ENCODE peak calls at places on chromosomes 6 and 20, in ten cellular contexts. One of them, this sample, is unnamed.

GRCh38 chr20:24160563-24161355 is 172.2 kb upstream of the GGTLC1 start:
- DNase-seq in epithelial cell of proximal tubule: no peak
- DNase-seq in IMR-90: peak; percentile 63
- DNase-seq in AG09319: peak; percentile 38
- DNase-seq in CD8-positive, alpha-beta T cell: no peak
- DNase-seq in endothelial cell: peak; percentile 67
- DNase-seq in ovary: peak; percentile 58
- DNase-seq in GM12865: peak; percentile 28
- DNase-seq in transverse colon: peak; percentile 13
- DNase-seq in B cell: no peak
- DNase-seq in this sample: no peak

GRCh38 chr6:10837009-10837691 is 1.2 kb downstream of the MAK start:
- DNase-seq in epithelial cell of proximal tubule: no peak
- DNase-seq in IMR-90: no peak
- DNase-seq in AG09319: no peak
- DNase-seq in CD8-positive, alpha-beta T cell: no peak
- DNase-seq in endothelial cell: peak; percentile 46
- DNase-seq in ovary: peak; percentile 37
- DNase-seq in GM12865: no peak
- DNase-seq in transverse colon: peak; percentile 16
- DNase-seq in B cell: no peak
- DNase-seq in this sample: no peak

GRCh38 chr6:30683137-30683979 is 3.1 kb downstream of the PPP1R18 start:
- DNase-seq in epithelial cell of proximal tubule: no peak
- DNase-seq in IMR-90: no peak
- DNase-seq in AG09319: no peak
- DNase-seq in CD8-positive, alpha-beta T cell: no peak
- DNase-seq in endothelial cell: no peak
- DNase-seq in ovary: peak; percentile 60
- DNase-seq in GM12865: no peak
- DNase-seq in transverse colon: no peak
- DNase-seq in B cell: no peak
- DNase-seq in this sample: peak; percentile 15

GRCh38 chr6:1670711-1671462 is 61.2 kb downstream of the FOXC1 start:
- DNase-seq in epithelial cell of proximal tubule: no peak
- DNase-seq in IMR-90: peak; percentile 69
- DNase-seq in AG09319: no peak
- DNase-seq in CD8-positive, alpha-beta T cell: no peak
- DNase-seq in endothelial cell: no peak
- DNase-seq in ovary: no peak
- DNase-seq in GM12865: peak; percentile 58
- DNase-seq in transverse colon: no peak
- DNase-seq in B cell: no peak
- DNase-seq in this sample: no peak

GRCh38 chr6:6654599-6655575 is 66.4 kb downstream of the LY86 start:
- DNase-seq in epithelial cell of proximal tubule: no peak
- DNase-seq in IMR-90: no peak
- DNase-seq in AG09319: no peak
- DNase-seq in CD8-positive, alpha-beta T cell: no peak
- DNase-seq in endothelial cell: no peak
- DNase-seq in ovary: no peak
- DNase-seq in GM12865: no peak
- DNase-seq in transverse colon: no peak
- DNase-seq in B cell: no peak
- DNase-seq in this sample: no peak

GRCh38 chr6:33623895-33624381 is 2.8 kb downstream of the ITPR3 start:
- DNase-seq in epithelial cell of proximal tubule: no peak
- DNase-seq in IMR-90: no peak
- DNase-seq in AG09319: no peak
- DNase-seq in CD8-positive, alpha-beta T cell: no peak
- DNase-seq in endothelial cell: no peak
- DNase-seq in ovary: no peak
- DNase-seq in GM12865: no peak
- DNase-seq in transverse colon: peak; percentile 62
- DNase-seq in B cell: no peak
- DNase-seq in this sample: no peak

GRCh38 chr6:100904316-100904715 is 23.2 kb upstream of the ASCC3 start:
- DNase-seq in epithelial cell of proximal tubule: no peak
- DNase-seq in IMR-90: no peak
- DNase-seq in AG09319: no peak
- DNase-seq in CD8-positive, alpha-beta T cell: no peak
- DNase-seq in endothelial cell: no peak
- DNase-seq in ovary: no peak
- DNase-seq in GM12865: no peak
- DNase-seq in transverse colon: no peak
- DNase-seq in B cell: no peak
- DNase-seq in this sample: no peak

GRCh38 chr6:126631343-126631742 is 291.4 kb downstream of the CENPW start:
- DNase-seq in epithelial cell of proximal tubule: no peak
- DNase-seq in IMR-90: no peak
- DNase-seq in AG09319: no peak
- DNase-seq in CD8-positive, alpha-beta T cell: no peak
- DNase-seq in endothelial cell: no peak
- DNase-seq in ovary: no peak
- DNase-seq in GM12865: no peak
- DNase-seq in transverse colon: no peak
- DNase-seq in B cell: no peak
- DNase-seq in this sample: no peak

GRCh38 chr6:136582702-136583471 is 32.7 kb upstream of the MAP7 start:
- DNase-seq in epithelial cell of proximal tubule: no peak
- DNase-seq in IMR-90: peak; percentile 94
- DNase-seq in AG09319: peak; percentile 84
- DNase-seq in CD8-positive, alpha-beta T cell: no peak
- DNase-seq in endothelial cell: no peak
- DNase-seq in ovary: no peak
- DNase-seq in GM12865: no peak
- DNase-seq in transverse colon: no peak
- DNase-seq in B cell: no peak
- DNase-seq in this sample: no peak

GRCh38 chr20:50918403-50918802 is 12.8 kb downstream of the ADNP start:
- DNase-seq in epithelial cell of proximal tubule: no peak
- DNase-seq in IMR-90: peak; percentile 75
- DNase-seq in AG09319: no peak
- DNase-seq in CD8-positive, alpha-beta T cell: no peak
- DNase-seq in endothelial cell: no peak
- DNase-seq in ovary: no peak
- DNase-seq in GM12865: no peak
- DNase-seq in transverse colon: no peak
- DNase-seq in B cell: no peak
- DNase-seq in this sample: no peak

GRCh38 chr20:62804021-62804631 is 509 bp upstream of the OGFR start:
- DNase-seq in epithelial cell of proximal tubule: no peak
- DNase-seq in IMR-90: no peak
- DNase-seq in AG09319: no peak
- DNase-seq in CD8-positive, alpha-beta T cell: no peak
- DNase-seq in endothelial cell: no peak
- DNase-seq in ovary: no peak
- DNase-seq in GM12865: peak; percentile 38
- DNase-seq in transverse colon: no peak
- DNase-seq in B cell: peak; percentile 48
- DNase-seq in this sample: no peak

GRCh38 chr6:77456531-77457248 is 6.6 kb downstream of the HTR1B start:
- DNase-seq in epithelial cell of proximal tubule: peak; percentile 59
- DNase-seq in IMR-90: peak; percentile 100
- DNase-seq in AG09319: peak; percentile 87
- DNase-seq in CD8-positive, alpha-beta T cell: no peak
- DNase-seq in endothelial cell: no peak
- DNase-seq in ovary: no peak
- DNase-seq in GM12865: no peak
- DNase-seq in transverse colon: no peak
- DNase-seq in B cell: no peak
- DNase-seq in this sample: no peak

GRCh38 chr6:2465336-2465735 is 219.9 kb upstream of the GMDS start:
- DNase-seq in epithelial cell of proximal tubule: no peak
- DNase-seq in IMR-90: no peak
- DNase-seq in AG09319: no peak
- DNase-seq in CD8-positive, alpha-beta T cell: no peak
- DNase-seq in endothelial cell: no peak
- DNase-seq in ovary: no peak
- DNase-seq in GM12865: no peak
- DNase-seq in transverse colon: no peak
- DNase-seq in B cell: no peak
- DNase-seq in this sample: no peak

GRCh38 chr20:32019156-32019510 is 8.9 kb downstream of the CCM2L start:
- DNase-seq in epithelial cell of proximal tubule: no peak
- DNase-seq in IMR-90: no peak
- DNase-seq in AG09319: no peak
- DNase-seq in CD8-positive, alpha-beta T cell: no peak
- DNase-seq in endothelial cell: peak; percentile 56
- DNase-seq in ovary: no peak
- DNase-seq in GM12865: no peak
- DNase-seq in transverse colon: no peak
- DNase-seq in B cell: no peak
- DNase-seq in this sample: no peak

GRCh38 chr6:90193359-90193758 is 103.3 kb downstream of the BACH2 start:
- DNase-seq in epithelial cell of proximal tubule: no peak
- DNase-seq in IMR-90: no peak
- DNase-seq in AG09319: no peak
- DNase-seq in CD8-positive, alpha-beta T cell: no peak
- DNase-seq in endothelial cell: no peak
- DNase-seq in ovary: no peak
- DNase-seq in GM12865: no peak
- DNase-seq in transverse colon: no peak
- DNase-seq in B cell: no peak
- DNase-seq in this sample: no peak
- TF ChIP-seq CTCF in epithelial cell of proximal tubule: no peak
- TF ChIP-seq CTCF in IMR-90: no peak
- TF ChIP-seq CTCF in AG09319: no peak
- TF ChIP-seq CTCF in CD8-positive, alpha-beta T cell: no peak
- TF ChIP-seq CTCF in endothelial cell: no peak
- TF ChIP-seq CTCF in ovary: no peak
- TF ChIP-seq CTCF in GM12865: no peak
- TF ChIP-seq CTCF in transverse colon: no peak
- TF ChIP-seq CTCF in B cell: no peak
- TF ChIP-seq CTCF in this sample: no peak

GRCh38 chr6:142551145-142551811 is 249.5 kb downstream of the ADGRG6 start:
- DNase-seq in epithelial cell of proximal tubule: peak; percentile 70
- DNase-seq in IMR-90: no peak
- DNase-seq in AG09319: no peak
- DNase-seq in CD8-positive, alpha-beta T cell: peak; percentile 1
- DNase-seq in endothelial cell: no peak
- DNase-seq in ovary: no peak
- DNase-seq in GM12865: no peak
- DNase-seq in transverse colon: no peak
- DNase-seq in B cell: no peak
- DNase-seq in this sample: no peak
- TF ChIP-seq CTCF in epithelial cell of proximal tubule: peak; percentile 27
- TF ChIP-seq CTCF in IMR-90: no peak
- TF ChIP-seq CTCF in AG09319: peak; percentile 5
- TF ChIP-seq CTCF in CD8-positive, alpha-beta T cell: no peak
- TF ChIP-seq CTCF in endothelial cell: no peak
- TF ChIP-seq CTCF in ovary: no peak
- TF ChIP-seq CTCF in GM12865: no peak
- TF ChIP-seq CTCF in transverse colon: no peak
- TF ChIP-seq CTCF in B cell: no peak
- TF ChIP-seq CTCF in this sample: no peak

GRCh38 chr6:168201383-168201782 is 118.2 kb downstream of the DACT2 start:
- DNase-seq in epithelial cell of proximal tubule: no peak
- DNase-seq in IMR-90: no peak
- DNase-seq in AG09319: no peak
- DNase-seq in CD8-positive, alpha-beta T cell: no peak
- DNase-seq in endothelial cell: no peak
- DNase-seq in ovary: no peak
- DNase-seq in GM12865: no peak
- DNase-seq in transverse colon: peak; percentile 31
- DNase-seq in B cell: no peak
- DNase-seq in this sample: no peak
- TF ChIP-seq CTCF in epithelial cell of proximal tubule: peak; percentile 69
- TF ChIP-seq CTCF in IMR-90: no peak
- TF ChIP-seq CTCF in AG09319: no peak
- TF ChIP-seq CTCF in CD8-positive, alpha-beta T cell: no peak
- TF ChIP-seq CTCF in endothelial cell: no peak
- TF ChIP-seq CTCF in ovary: no peak
- TF ChIP-seq CTCF in GM12865: no peak
- TF ChIP-seq CTCF in transverse colon: peak; percentile 37
- TF ChIP-seq CTCF in B cell: no peak
- TF ChIP-seq CTCF in this sample: no peak

GRCh38 chr20:39873286-39873685 is 815.8 kb downstream of the MAFB start:
- DNase-seq in epithelial cell of proximal tubule: no peak
- DNase-seq in IMR-90: no peak
- DNase-seq in AG09319: no peak
- DNase-seq in CD8-positive, alpha-beta T cell: no peak
- DNase-seq in endothelial cell: no peak
- DNase-seq in ovary: no peak
- DNase-seq in GM12865: no peak
- DNase-seq in transverse colon: no peak
- DNase-seq in B cell: no peak
- DNase-seq in this sample: no peak

GRCh38 chr20:39871013-39871412 is 818.0 kb downstream of the MAFB start:
- DNase-seq in epithelial cell of proximal tubule: no peak
- DNase-seq in IMR-90: no peak
- DNase-seq in AG09319: no peak
- DNase-seq in CD8-positive, alpha-beta T cell: no peak
- DNase-seq in endothelial cell: no peak
- DNase-seq in ovary: no peak
- DNase-seq in GM12865: no peak
- DNase-seq in transverse colon: no peak
- DNase-seq in B cell: no peak
- DNase-seq in this sample: no peak

GRCh38 chr20:39875493-39876110 is 813.4 kb downstream of the MAFB start:
- DNase-seq in epithelial cell of proximal tubule: no peak
- DNase-seq in IMR-90: no peak
- DNase-seq in AG09319: no peak
- DNase-seq in CD8-positive, alpha-beta T cell: no peak
- DNase-seq in endothelial cell: no peak
- DNase-seq in ovary: no peak
- DNase-seq in GM12865: no peak
- DNase-seq in transverse colon: no peak
- DNase-seq in B cell: no peak
- DNase-seq in this sample: no peak

GRCh38 chr20:39876974-39877615 is 811.9 kb downstream of the MAFB start:
- DNase-seq in epithelial cell of proximal tubule: no peak
- DNase-seq in IMR-90: no peak
- DNase-seq in AG09319: no peak
- DNase-seq in CD8-positive, alpha-beta T cell: no peak
- DNase-seq in endothelial cell: no peak
- DNase-seq in ovary: peak; percentile 30
- DNase-seq in GM12865: no peak
- DNase-seq in transverse colon: no peak
- DNase-seq in B cell: no peak
- DNase-seq in this sample: no peak

GRCh38 chr20:39874049-39874893 is 814.8 kb downstream of the MAFB start:
- DNase-seq in epithelial cell of proximal tubule: peak; percentile 44
- DNase-seq in IMR-90: peak; percentile 89
- DNase-seq in AG09319: peak; percentile 72
- DNase-seq in CD8-positive, alpha-beta T cell: no peak
- DNase-seq in endothelial cell: peak; percentile 92
- DNase-seq in ovary: peak; percentile 63
- DNase-seq in GM12865: peak; percentile 87
- DNase-seq in transverse colon: peak; percentile 72
- DNase-seq in B cell: peak; percentile 61
- DNase-seq in this sample: peak; percentile 52
- TF ChIP-seq CTCF in epithelial cell of proximal tubule: peak; percentile 99
- TF ChIP-seq CTCF in IMR-90: peak; percentile 95
- TF ChIP-seq CTCF in AG09319: peak; percentile 95
- TF ChIP-seq CTCF in CD8-positive, alpha-beta T cell: no peak
- TF ChIP-seq CTCF in endothelial cell: peak; percentile 92
- TF ChIP-seq CTCF in ovary: peak; percentile 32
- TF ChIP-seq CTCF in GM12865: peak; percentile 92
- TF ChIP-seq CTCF in transverse colon: peak; percentile 78
- TF ChIP-seq CTCF in B cell: peak; percentile 73
- TF ChIP-seq CTCF in this sample: peak; percentile 93

This sample was measured in GM13977.